ENCODE peak calls at places on chromosomes 13 and 19, in ten cellular contexts. T is HCT116; R is spleen; O is left lobe of liver; L is EL; N is NCI-H1092; G is neural crest cell; D is AG09309; H is stimulated activated CD4-positive, alpha-beta T cell treated with anti-CD3 and anti-CD28 coated beads, TNF-alpha, amount 100 ng/mL, for 1 hour; P is heart right ventricle. E is an unnamed sample.

GRCh38 chr13:79549355-79550106 is 68.6 kb downstream of the NDFIP2 start:
- DNase-seq in T (no peak), R (no peak), O (no peak), L (peak), N (no peak), G (no peak), D (no peak), H (no peak), P (no peak), E (no peak)

GRCh38 chr13:100387416-100387815 is 201.2 kb downstream of the GGACT start:
- DNase-seq in T (no peak), R (no peak), O (no peak), L (no peak), N (no peak), G (no peak), D (no peak), H (no peak), P (no peak), E (no peak)

GRCh38 chr19:16088985-16089846 is 12.9 kb downstream of the TPM4 start:
- DNase-seq in T (no peak), R (no peak), O (no peak), L (no peak), N (no peak), G (no peak), D (no peak), H (no peak), P (no peak), E (no peak)

GRCh38 chr19:19642506-19643157 is 825 bp downstream of the GMIP start:
- DNase-seq in T (no peak), R (no peak), O (no peak), L (peak), N (no peak), G (no peak), D (no peak), H (no peak), P (no peak), E (no peak)

GRCh38 chr19:1627194-1627593 is 21.9 kb upstream of the UQCR11 start:
- DNase-seq in T (no peak), R (no peak), O (no peak), L (no peak), N (no peak), G (no peak), D (no peak), H (no peak), P (no peak), E (no peak)

GRCh38 chr19:39843919-39844793 is 2.0 kb downstream of the FBL start:
- DNase-seq in T (no peak), R (no peak), O (no peak), L (peak), N (no peak), G (no peak), D (no peak), H (no peak), P (no peak), E (no peak)

GRCh38 chr19:47398707-47399106 is 20.6 kb downstream of the MEIS3 start:
- DNase-seq in T (no peak), R (no peak), O (no peak), L (no peak), N (no peak), G (no peak), D (no peak), H (no peak), P (no peak), E (no peak)

GRCh38 chr13:105778196-105778595 is 757.3 kb downstream of the EFNB2 start:
- DNase-seq in T (no peak), R (no peak), O (no peak), L (peak), N (no peak), G (no peak), D (no peak), H (no peak), P (no peak), E (no peak)

GRCh38 chr13:35857769-35858168 is 273.4 kb downstream of the DCLK1 start:
- DNase-seq in T (no peak), R (no peak), O (no peak), L (peak), N (no peak), G (no peak), D (no peak), H (no peak), P (no peak), E (no peak)

GRCh38 chr19:12752056-12752781 is 628 bp downstream of the BEST2 start:
- DNase-seq in T (no peak), R (no peak), O (no peak), L (no peak), N (no peak), G (no peak), D (no peak), H (no peak), P (no peak), E (no peak)

GRCh38 chr13:45208132-45208531 is 7.3 kb upstream of the KCTD4 start:
- DNase-seq in T (no peak), R (no peak), O (no peak), L (no peak), N (no peak), G (no peak), D (no peak), H (no peak), P (no peak), E (no peak)

GRCh38 chr13:98978280-98978679 is 416 bp upstream of the DOCK9 start:
- DNase-seq in T (peak), R (no peak), O (no peak), L (peak), N (no peak), G (no peak), D (no peak), H (no peak), P (no peak), E (no peak)

GRCh38 chr19:38711726-38712153 is 32.5 kb downstream of the CAPN12 start:
- DNase-seq in T (no peak), R (no peak), O (peak), L (peak), N (peak), G (no peak), D (peak), H (no peak), P (no peak), E (no peak)

GRCh38 chr13:66534561-66534960 is 695.6 kb downstream of the PCDH9 start:
- DNase-seq in T (no peak), R (no peak), O (no peak), L (peak), N (no peak), G (no peak), D (no peak), H (no peak), P (no peak), E (no peak)

GRCh38 chr19:55014714-55015113 is 23.4 kb downstream of the GP6 start:
- DNase-seq in T (no peak), R (peak), O (no peak), L (no peak), N (no peak), G (no peak), D (no peak), H (no peak), P (peak), E (no peak)

GRCh38 chr13:46168341-46168740 is 13.6 kb downstream of the LCP1 start:
- DNase-seq in T (no peak), R (peak), O (no peak), L (peak), N (no peak), G (no peak), D (no peak), H (no peak), P (no peak), E (no peak)

GRCh38 chr19:40466219-40467006 is at the start of gene SPTBN4:
- DNase-seq in T (no peak), R (peak), O (peak), L (no peak), N (no peak), G (no peak), D (no peak), H (peak), P (peak), E (no peak)

GRCh38 chr13:51017516-51017915 is 93.6 kb downstream of the C13orf42 start:
- DNase-seq in T (no peak), R (no peak), O (no peak), L (no peak), N (no peak), G (no peak), D (no peak), H (no peak), P (no peak), E (no peak)

GRCh38 chr13:95354680-95355487 is 53.6 kb upstream of the ABCC4 start:
- DNase-seq in T (no peak), R (peak), O (peak), L (no peak), N (no peak), G (no peak), D (no peak), H (no peak), P (no peak), E (no peak)

GRCh38 chr19:4635763-4636135 is 3.6 kb upstream of the TNFAIP8L1 start:
- DNase-seq in T (no peak), R (no peak), O (no peak), L (no peak), N (no peak), G (no peak), D (no peak), H (no peak), P (no peak), E (no peak)

GRCh38 chr19:37718357-37718756 is 1.2 kb downstream of the ZNF607 start:
- DNase-seq in T (no peak), R (no peak), O (no peak), L (peak), N (no peak), G (no peak), D (no peak), H (no peak), P (no peak), E (no peak)

GRCh38 chr13:99250977-99251825 is 7.0 kb downstream of the GPR18 start:
- DNase-seq in T (no peak), R (no peak), O (no peak), L (no peak), N (no peak), G (no peak), D (no peak), H (no peak), P (no peak), E (no peak)

GRCh38 chr13:27079421-27079958 is 92.1 kb downstream of the USP12 start:
- DNase-seq in T (no peak), R (no peak), O (no peak), L (peak), N (no peak), G (no peak), D (peak), H (no peak), P (no peak), E (no peak)

GRCh38 chr19:35004517-35005255 is 4.6 kb downstream of the GRAMD1A start:
- DNase-seq in T (no peak), R (peak), O (no peak), L (no peak), N (no peak), G (no peak), D (no peak), H (no peak), P (no peak), E (no peak)

GRCh38 chr19:35451278-35452096 is 3.4 kb downstream of the FFAR2 start:
- DNase-seq in T (no peak), R (no peak), O (no peak), L (no peak), N (no peak), G (no peak), D (no peak), H (no peak), P (no peak), E (no peak)